ENCODE peak calls at places on chromosomes 6 and 20, in six cellular contexts. H is mesenteric fat pad, K is substantia nigra, Z is NCI-H1105 treated with DMSO at 0.1 percent for 48 hours, P is tibial nerve, G is AG04450. T is an unnamed sample.

GRCh38 chr6:169176361-169176991 is 77.2 kb downstream of the THBS2 start:
- DNase-seq in Z (no peak), P (no peak), G (no peak), K (no peak), H (no peak), T (no peak)

GRCh38 chr6:165110871-165111270 is 198.5 kb downstream of the C6orf118 start:
- DNase-seq in G (no peak), P (no peak), Z (no peak), K (no peak), H (no peak), T (no peak)

GRCh38 chr6:146902846-146903245 is 301.4 kb upstream of the STXBP5 start:
- DNase-seq in Z (no peak), P (no peak), G (no peak), H (no peak), K (no peak), T (no peak)

GRCh38 chr6:146997062-146997461 is 207.2 kb upstream of the STXBP5 start:
- DNase-seq in G (peak; percentile 51), Z (no peak), P (no peak), H (no peak), K (no peak), T (no peak)

GRCh38 chr20:63067266-63067635 is 60.5 kb upstream of the BHLHE23 start:
- DNase-seq in K (no peak), H (no peak), Z (no peak), G (no peak), P (no peak), T (no peak)

GRCh38 chr6:104527761-104528415 is 331.8 kb downstream of the HACE1 start:
- DNase-seq in K (no peak), Z (no peak), G (no peak), P (no peak), H (no peak), T (no peak)

GRCh38 chr6:118744261-118744941 is 93.0 kb upstream of the CEP85L start:
- DNase-seq in G (no peak), H (no peak), K (no peak), Z (no peak), P (no peak), T (no peak)

GRCh38 chr6:1283486-1283885 is 28.4 kb upstream of the FOXQ1 start:
- DNase-seq in P (no peak), Z (no peak), G (no peak), K (no peak), H (no peak), T (no peak)

GRCh38 chr6:106519460-106520394 is 109.6 kb downstream of the RTN4IP1 start:
- DNase-seq in K (no peak), Z (no peak), P (no peak), G (peak; percentile 76), H (no peak), T (no peak)

GRCh38 chr6:112606726-112607125 is 259.6 kb downstream of the RFPL4B start:
- DNase-seq in G (no peak), K (no peak), H (no peak), P (no peak), Z (no peak), T (no peak)

GRCh38 chr6:79421707-79422484 is 115.3 kb downstream of the LCA5 start:
- DNase-seq in H (no peak), P (no peak), K (peak; percentile 5), G (peak; percentile 81), Z (peak; percentile 93), T (no peak)

GRCh38 chr6:112773217-112773616 is 426.1 kb downstream of the RFPL4B start:
- DNase-seq in Z (no peak), G (no peak), H (no peak), P (no peak), K (no peak), T (no peak)

GRCh38 chr20:20685635-20686034 is 26.8 kb downstream of the RALGAPA2 start:
- DNase-seq in G (no peak), K (no peak), P (no peak), H (no peak), Z (no peak), T (no peak)

GRCh38 chr20:3843490-3843889 is 3.1 kb upstream of the MAVS start:
- DNase-seq in P (no peak), Z (no peak), H (no peak), K (no peak), G (peak; percentile 27), T (no peak)

GRCh38 chr20:53036992-53037391 is 64.8 kb downstream of the TSHZ2 start:
- DNase-seq in Z (no peak), H (no peak), G (no peak), K (no peak), P (no peak), T (no peak)

GRCh38 chr6:25024821-25025220 is 89.1 kb upstream of the RIPOR2 start:
- DNase-seq in H (no peak), K (no peak), Z (no peak), P (no peak), G (no peak), T (no peak)

GRCh38 chr20:34992751-34993417 is 37.2 kb downstream of the MYH7B start:
- DNase-seq in H (no peak), K (no peak), P (no peak), Z (no peak), G (no peak), T (no peak)

GRCh38 chr6:38638941-38639497 is 710 bp downstream of the BTBD9 start:
- DNase-seq in Z (peak; percentile 42), K (peak; percentile 36), G (no peak), P (no peak), H (no peak), T (no peak)

GRCh38 chr6:44342052-44342451 is 398 bp upstream of the SPATS1 start:
- DNase-seq in Z (peak; percentile 27), K (no peak), G (no peak), P (no peak), H (no peak), T (peak; percentile 28)

GRCh38 chr6:122755901-122756300 is 23.6 kb upstream of the FABP7 start:
- DNase-seq in Z (no peak), H (no peak), P (no peak), G (no peak), K (no peak), T (no peak)

GRCh38 chr20:17525132-17525531 is 6.0 kb downstream of the BFSP1 start:
- DNase-seq in H (no peak), P (no peak), G (no peak), Z (no peak), K (no peak), T (no peak)

GRCh38 chr6:37653933-37654565 is 43.6 kb downstream of the MDGA1 start:
- DNase-seq in H (no peak), K (no peak), G (no peak), P (no peak), Z (no peak), T (no peak)

GRCh38 chr6:149454405-149454848 is 30.4 kb downstream of the ZC3H12D start:
- DNase-seq in Z (peak; percentile 82), G (peak; percentile 43), P (peak; percentile 92), K (peak; percentile 84), H (peak; percentile 97), T (peak; percentile 99)

GRCh38 chr6:73506246-73506645 is 14.6 kb downstream of the EEF1A1 start:
- DNase-seq in H (no peak), Z (no peak), K (no peak), P (no peak), G (no peak), T (no peak)